ENCODE peak calls at places on chromosomes 16 and 17, in five cellular contexts. M is A549, O is GM12878, Q is HepG2, K is H1. I is an unnamed sample.

GRCh38 chr17:57144567-57144966 is 59.5 kb downstream of the AKAP1 start:
- DNase-seq in M (no peak), O (no peak), Q (no peak), K (no peak), I (no peak)

GRCh38 chr17:80212962-80213650 is 7.0 kb downstream of the SGSH start:
- DNase-seq in M (no peak), O (no peak), Q (no peak), K (no peak), I (no peak)

GRCh38 chr16:82432261-82432660 is 194.5 kb upstream of the CDH13 start:
- DNase-seq in M (no peak), O (no peak), Q (no peak), K (no peak), I (no peak)

GRCh38 chr16:29699324-29700219 is 20.6 kb downstream of the QPRT start:
- DNase-seq in M (no peak), O (no peak), Q (no peak), K (no peak), I (peak; percentile 27)

GRCh38 chr17:83081561-83082201 is 2.3 kb downstream of the METRNL start:
- DNase-seq in M (no peak), O (no peak), Q (no peak), K (no peak), I (no peak)

GRCh38 chr16:930511-930910 is 40.3 kb downstream of the LMF1 start:
- DNase-seq in M (no peak), O (no peak), Q (no peak), K (no peak), I (no peak)

GRCh38 chr17:69761767-69762321 is 313.2 kb upstream of the KCNJ16 start:
- DNase-seq in M (peak; percentile 96), O (no peak), Q (peak; percentile 9), K (no peak), I (no peak)

GRCh38 chr17:55072910-55073309 is 104.3 kb downstream of the STXBP4 start:
- DNase-seq in M (no peak), O (no peak), Q (no peak), K (no peak), I (no peak)

GRCh38 chr16:89144681-89145080 is 26.9 kb upstream of the CDH15 start:
- DNase-seq in M (no peak), O (no peak), Q (no peak), K (no peak), I (no peak)

GRCh38 chr17:4948997-4949320 is 629 bp upstream of the PFN1 start:
- DNase-seq in M (peak; percentile 95), O (no peak), Q (peak; percentile 82), K (no peak), I (peak; percentile 66)

GRCh38 chr17:42000399-42001076 is 16.7 kb downstream of the DNAJC7 start:
- DNase-seq in M (no peak), O (no peak), Q (no peak), K (no peak), I (no peak)

GRCh38 chr17:246851-247421 is 65.5 kb upstream of the DOC2B start:
- DNase-seq in M (no peak), O (no peak), Q (no peak), K (no peak), I (no peak)

GRCh38 chr17:29059281-29059680 is 16.3 kb downstream of the PIPOX start:
- DNase-seq in M (peak; percentile 58), O (no peak), Q (peak; percentile 28), K (no peak), I (no peak)

GRCh38 chr17:79941088-79942010 is 94.3 kb downstream of the TBC1D16 start:
- DNase-seq in M (no peak), O (no peak), Q (no peak), K (no peak), I (no peak)

GRCh38 chr17:29705352-29705751 is 82.6 kb upstream of the CORO6 start:
- DNase-seq in M (no peak), O (no peak), Q (no peak), K (no peak), I (no peak)

GRCh38 chr17:17089796-17090641 is 47.8 kb downstream of the MPRIP start:
- DNase-seq in M (no peak), O (no peak), Q (no peak), K (no peak), I (no peak)

GRCh38 chr17:75242461-75243042 is 18.9 kb downstream of the GGA3 start:
- DNase-seq in M (no peak), O (no peak), Q (no peak), K (no peak), I (no peak)

GRCh38 chr17:48037036-48037881 is at the start of gene COPZ2:
- DNase-seq in M (peak; percentile 71), O (no peak), Q (peak; percentile 50), K (no peak), I (no peak)

GRCh38 chr16:87789437-87790277 is 23.9 kb upstream of the KLHDC4 start:
- DNase-seq in M (peak; percentile 100), O (no peak), Q (peak; percentile 95), K (no peak), I (no peak)

DNA sequence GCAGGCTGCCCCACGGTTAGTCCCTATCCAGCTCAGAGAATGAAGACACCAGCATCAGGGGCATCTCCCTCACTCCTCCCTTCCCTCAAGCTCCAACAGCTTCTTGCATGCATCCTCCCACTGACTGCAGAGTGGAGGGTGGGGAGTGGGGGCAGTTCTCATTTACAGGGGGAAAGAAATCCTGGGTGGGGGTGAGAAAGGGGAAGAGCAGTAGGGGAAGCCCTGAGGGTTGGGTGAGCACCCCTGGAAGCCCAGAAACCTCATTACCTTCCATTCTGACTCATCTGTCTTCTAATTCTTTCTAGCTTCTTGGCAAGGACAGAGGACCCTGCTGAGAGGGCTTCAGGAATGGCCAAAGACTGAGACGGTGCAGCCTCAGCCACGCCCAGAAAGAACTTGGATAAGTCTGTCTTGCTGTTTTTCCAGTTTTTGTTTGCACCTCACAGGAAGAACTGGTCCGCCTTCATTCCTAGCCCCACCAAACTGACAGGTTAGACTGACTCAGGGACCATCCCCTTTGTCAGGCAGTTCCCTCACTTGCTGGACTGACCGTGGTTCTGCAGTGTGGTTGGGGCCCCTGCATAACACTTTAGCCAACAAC is 52.5 kb upstream of the WSB1 start:
- DNase-seq in M (peak; percentile 20), O (no peak), Q (no peak), K (no peak), I (no peak)
- TF ChIP-seq KDM1A in M (no peak), O (no peak), Q (no peak), K (no peak), I (no peak)

GRCh38 chr17:65594585-65594940 is 33.1 kb upstream of the AXIN2 start:
- DNase-seq in M (no peak), O (no peak), Q (no peak), K (no peak), I (no peak)
- TF ChIP-seq KDM1A in M (no peak), O (no peak), Q (no peak), K (no peak), I (no peak)

GRCh38 chr17:2057130-2057713 is 2.3 kb downstream of the HIC1 start:
- DNase-seq in M (no peak), O (no peak), Q (no peak), K (no peak), I (no peak)
- TF ChIP-seq KDM1A in M (no peak), O (no peak), Q (no peak), K (no peak), I (no peak)

GRCh38 chr16:21190599-21190998 is 20.8 kb downstream of the ZP2 start:
- DNase-seq in M (no peak), O (no peak), Q (no peak), K (no peak), I (no peak)
- TF ChIP-seq KDM1A in M (no peak), O (no peak), Q (no peak), K (no peak), I (peak; percentile 11)

GRCh38 chr16:81094771-81095251 is 1.4 kb downstream of the GCSH start:
- DNase-seq in M (no peak), O (no peak), Q (no peak), K (no peak), I (no peak)
- TF ChIP-seq KDM1A in M (no peak), O (no peak), Q (no peak), K (no peak), I (no peak)

DNA sequence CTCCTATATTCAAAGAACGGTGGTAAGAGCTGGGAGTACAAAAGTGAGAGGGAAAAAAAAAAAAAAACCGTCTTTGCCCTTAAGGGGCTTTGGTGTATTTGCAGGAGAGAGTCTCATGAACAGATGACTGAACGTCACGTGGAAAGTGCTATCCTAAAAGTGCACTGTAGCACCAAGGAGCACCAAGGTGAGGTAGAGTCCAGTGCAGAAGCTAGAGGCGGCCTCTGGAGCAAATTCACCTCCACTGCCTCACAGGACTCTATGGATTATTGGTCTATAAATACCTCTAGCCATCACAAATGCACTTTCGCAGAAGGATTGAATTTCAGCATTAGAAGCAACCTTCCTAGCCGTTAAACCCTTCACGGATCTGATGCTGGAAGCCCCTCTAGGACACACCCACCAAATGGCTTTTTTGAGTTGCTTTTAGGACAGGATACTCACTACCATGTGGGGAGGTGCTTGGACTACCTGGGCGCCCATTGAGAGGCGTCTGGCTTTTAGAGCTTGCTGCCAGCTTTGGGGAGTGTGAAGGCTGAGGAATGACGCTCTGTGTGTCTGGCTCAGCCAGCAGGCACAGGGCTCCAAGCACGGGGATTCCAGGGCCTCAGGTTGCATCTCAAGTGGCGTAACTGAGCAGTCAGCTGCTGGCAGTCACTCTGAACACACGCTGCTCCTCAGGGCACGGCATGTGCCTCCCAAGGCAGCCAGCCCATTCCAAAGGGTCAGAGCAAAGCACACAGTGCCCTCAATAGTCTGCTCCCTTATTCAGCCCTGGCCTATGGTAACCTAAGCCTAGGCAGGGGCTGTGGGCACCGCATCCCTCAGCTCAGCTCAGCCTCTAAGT is 52.7 kb downstream of the CDRT4 start:
- DNase-seq in M (no peak), O (no peak), Q (no peak), K (no peak), I (no peak)
- TF ChIP-seq KDM1A in M (no peak), O (no peak), Q (no peak), K (no peak), I (no peak)

GRCh38 chr16:84526794-84527485 is 22.5 kb upstream of the MEAK7 start:
- DNase-seq in M (no peak), O (no peak), Q (no peak), K (no peak), I (no peak)

GRCh38 chr16:84529607-84530006 is 25.1 kb upstream of the MEAK7 start:
- DNase-seq in M (no peak), O (no peak), Q (no peak), K (no peak), I (no peak)

GRCh38 chr16:84527486-84528269 is 23.2 kb upstream of the MEAK7 start:
- DNase-seq in M (no peak), O (no peak), Q (no peak), K (no peak), I (no peak)

GRCh38 chr16:84530590-84530989 is 26.1 kb upstream of the MEAK7 start:
- DNase-seq in M (no peak), O (no peak), Q (no peak), K (no peak), I (no peak)

DNA sequence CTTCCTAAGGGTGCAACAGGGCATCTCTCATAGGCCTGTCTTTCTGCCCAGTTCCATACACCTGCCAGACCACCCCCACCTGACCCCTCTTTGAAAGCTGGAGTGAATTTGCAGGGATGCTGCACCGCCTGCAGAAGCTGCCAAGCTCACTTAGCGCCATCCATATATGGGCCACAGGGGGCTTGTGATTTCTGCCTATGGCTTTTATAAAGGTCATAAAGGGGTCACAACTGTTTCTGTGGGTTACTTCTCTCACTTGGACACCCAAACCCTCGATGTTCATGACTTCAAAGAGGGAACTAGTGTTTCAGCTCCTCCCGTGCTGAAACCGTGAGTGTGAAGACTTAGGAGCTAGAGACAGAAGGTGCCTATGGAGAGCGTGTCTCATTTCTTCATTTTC is 23.9 kb upstream of the MEAK7 start:
- DNase-seq in M (no peak), O (no peak), Q (no peak), K (no peak), I (no peak)
- TF ChIP-seq KDM1A in M (no peak), O (no peak), Q (no peak), K (no peak), I (no peak)

GRCh38 chr17:27601069-27601974 is 29.7 kb upstream of the LGALS9 start:
- DNase-seq in M (peak; percentile 77), O (peak; percentile 51), Q (peak; percentile 56), K (peak; percentile 68), I (peak; percentile 88)
- TF ChIP-seq KDM1A in M (no peak), O (no peak), Q (no peak), K (no peak), I (no peak)

I was measured in K562.